ENCODE peak calls at places on chromosomes 4 and X, in four cellular contexts. P is heart left ventricle, K is right atrium auricular region, L is neural progenitor cell. Z is an unnamed sample.

GRCh38 chrX:80817002-80817401 is 7.3 kb upstream of the BRWD3 start:
- DNase-seq in P (no peak), K (no peak), L (no peak), Z (no peak)

GRCh38 chr4:71229477-71230257 is 109.2 kb upstream of the SLC4A4 start:
- DNase-seq in P (peak; percentile 31), K (no peak), L (peak; percentile 64), Z (peak; percentile 66)

GRCh38 chr4:68368566-68369473 is 18.9 kb upstream of the YTHDC1 start:
- DNase-seq in P (no peak), K (no peak), L (no peak), Z (no peak)

GRCh38 chrX:108270739-108271396 is 167.4 kb downstream of the COL4A6 start:
- DNase-seq in P (no peak), K (no peak), L (no peak), Z (peak; percentile 40)

GRCh38 chr4:147325566-147325965 is 155.3 kb upstream of the EDNRA start:
- DNase-seq in P (no peak), K (no peak), L (no peak), Z (no peak)

GRCh38 chrX:16222123-16222522 is 54.8 kb downstream of the MAGEB17 start:
- DNase-seq in P (no peak), K (no peak), L (no peak), Z (no peak)

GRCh38 chr4:145719752-145720624 is 40.0 kb downstream of the C4orf51 start:
- DNase-seq in P (no peak), K (no peak), L (no peak), Z (no peak)

GRCh38 chrX:108397627-108398392 is 40.4 kb downstream of the COL4A6 start:
- DNase-seq in P (no peak), K (no peak), L (no peak), Z (no peak)

GRCh38 chrX:149374751-149375150 is 130.4 kb downstream of the IDS start:
- DNase-seq in P (no peak), K (no peak), L (no peak), Z (no peak)

GRCh38 chrX:111319451-111319850 is 49.2 kb upstream of the CAPN6 start:
- DNase-seq in P (no peak), K (no peak), L (no peak), Z (peak; percentile 7)

GRCh38 chr4:68369474-68369805 is 19.6 kb upstream of the YTHDC1 start:
- DNase-seq in P (no peak), K (no peak), L (no peak), Z (peak; percentile 74)

GRCh38 chrX:69305333-69306062 is 140.2 kb upstream of the PJA1 start:
- DNase-seq in P (no peak), K (no peak), L (peak; percentile 89), Z (peak; percentile 87)

GRCh38 chr4:172725581-172725980 is 443.0 kb upstream of the GALNT7 start:
- DNase-seq in P (no peak), K (no peak), L (no peak), Z (no peak)

GRCh38 chr4:80535551-80535950 is 200.0 kb downstream of the CFAP299 start:
- DNase-seq in P (no peak), K (no peak), L (no peak), Z (no peak)

GRCh38 chrX:2468406-2469195 is 32.2 kb downstream of the DHRSX start:
- DNase-seq in P (no peak), K (no peak), L (no peak), Z (no peak)

GRCh38 chrX:129609395-129609794 is 45.4 kb downstream of the APLN start:
- DNase-seq in P (no peak), K (no peak), L (no peak), Z (peak; percentile 13)

GRCh38 chrX:106168107-106168506 is at the start of gene PWWP3B:
- DNase-seq in P (peak; percentile 17), K (no peak), L (peak; percentile 71), Z (peak; percentile 72)

GRCh38 chr4:84937381-84937977 is 29.0 kb downstream of the WDFY3 start:
- DNase-seq in P (no peak), K (no peak), L (no peak), Z (no peak)
- H3K27ac ChIP-seq in P (peak overlapping the region; percentile 35), K (no peak overlapping the region), L (no peak overlapping the region), Z (no peak overlapping the region)

DNA sequence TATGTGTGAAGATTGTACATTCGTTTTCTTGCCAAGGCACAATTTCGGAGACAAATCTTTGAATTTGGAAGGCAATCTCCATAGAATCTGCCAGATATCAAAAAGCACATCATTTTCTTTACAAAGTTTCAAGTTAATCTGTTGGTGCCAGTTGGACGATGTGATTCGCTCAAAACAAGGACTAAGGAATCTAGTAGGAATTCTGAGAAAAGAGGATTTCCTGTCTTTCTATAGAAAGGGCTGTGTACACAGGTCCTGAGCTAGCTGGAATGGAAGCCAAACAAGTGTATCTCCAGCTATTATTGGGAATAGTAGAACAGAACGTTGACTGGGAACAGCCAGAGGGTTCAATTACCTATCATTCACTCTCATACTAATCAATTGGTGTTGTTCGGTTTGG is 156.2 kb downstream of the SLC7A11 start:
- DNase-seq in P (no peak), K (no peak), L (no peak), Z (no peak)
- H3K27ac ChIP-seq in P (no peak overlapping the region), K (no peak overlapping the region), L (no peak overlapping the region), Z (no peak overlapping the region)

GRCh38 chr4:87118826-87119225 is 101.6 kb downstream of the KLHL8 start:
- DNase-seq in P (no peak), K (no peak), L (no peak), Z (peak; percentile 55)
- H3K27ac ChIP-seq in P (no peak overlapping the region), K (peak overlapping the region; percentile 79), L (no peak overlapping the region), Z (no peak overlapping the region)

DNA sequence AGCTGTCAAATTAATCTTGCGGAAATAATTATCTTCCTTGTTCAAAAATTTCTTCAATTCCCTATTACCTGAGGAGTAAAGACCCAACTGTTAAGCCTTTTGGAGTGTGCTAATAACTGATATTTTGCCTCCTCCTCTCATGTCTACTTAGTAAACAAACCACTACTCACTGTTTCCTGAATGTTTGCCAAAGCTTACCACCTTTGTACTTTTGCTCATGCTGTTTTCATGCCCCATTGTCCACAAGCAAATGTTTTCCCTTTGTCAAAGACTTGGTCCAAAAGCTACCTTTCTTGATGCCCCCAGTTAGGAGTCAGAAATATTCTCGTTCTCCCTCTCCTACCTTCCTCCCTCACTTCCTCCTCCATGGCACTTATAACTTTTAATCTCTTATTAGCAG is 226.1 kb downstream of the ENOX2 start:
- DNase-seq in P (no peak), K (no peak), L (no peak), Z (no peak)
- H3K27ac ChIP-seq in P (no peak overlapping the region), K (no peak overlapping the region), L (no peak overlapping the region), Z (no peak overlapping the region)

GRCh38 chrX:134671207-134671750 is 13.0 kb upstream of the PLAC1 start:
- DNase-seq in P (no peak), K (no peak), L (no peak), Z (no peak)

GRCh38 chrX:134672101-134672500 is 13.8 kb upstream of the PLAC1 start:
- DNase-seq in P (no peak), K (no peak), L (no peak), Z (no peak)

GRCh38 chrX:134669378-134670098 is 11.3 kb upstream of the PLAC1 start:
- DNase-seq in P (no peak), K (no peak), L (no peak), Z (peak; percentile 60)

GRCh38 chrX:134673123-134673522 is 14.9 kb upstream of the PLAC1 start:
- DNase-seq in P (no peak), K (no peak), L (no peak), Z (no peak)

GRCh38 chrX:134670241-134670811 is 12.1 kb upstream of the PLAC1 start:
- DNase-seq in P (no peak), K (no peak), L (peak; percentile 3), Z (peak; percentile 80)
- H3K27ac ChIP-seq in P (no peak overlapping the region), K (no peak overlapping the region), L (no peak overlapping the region), Z (no peak overlapping the region)

DNA sequence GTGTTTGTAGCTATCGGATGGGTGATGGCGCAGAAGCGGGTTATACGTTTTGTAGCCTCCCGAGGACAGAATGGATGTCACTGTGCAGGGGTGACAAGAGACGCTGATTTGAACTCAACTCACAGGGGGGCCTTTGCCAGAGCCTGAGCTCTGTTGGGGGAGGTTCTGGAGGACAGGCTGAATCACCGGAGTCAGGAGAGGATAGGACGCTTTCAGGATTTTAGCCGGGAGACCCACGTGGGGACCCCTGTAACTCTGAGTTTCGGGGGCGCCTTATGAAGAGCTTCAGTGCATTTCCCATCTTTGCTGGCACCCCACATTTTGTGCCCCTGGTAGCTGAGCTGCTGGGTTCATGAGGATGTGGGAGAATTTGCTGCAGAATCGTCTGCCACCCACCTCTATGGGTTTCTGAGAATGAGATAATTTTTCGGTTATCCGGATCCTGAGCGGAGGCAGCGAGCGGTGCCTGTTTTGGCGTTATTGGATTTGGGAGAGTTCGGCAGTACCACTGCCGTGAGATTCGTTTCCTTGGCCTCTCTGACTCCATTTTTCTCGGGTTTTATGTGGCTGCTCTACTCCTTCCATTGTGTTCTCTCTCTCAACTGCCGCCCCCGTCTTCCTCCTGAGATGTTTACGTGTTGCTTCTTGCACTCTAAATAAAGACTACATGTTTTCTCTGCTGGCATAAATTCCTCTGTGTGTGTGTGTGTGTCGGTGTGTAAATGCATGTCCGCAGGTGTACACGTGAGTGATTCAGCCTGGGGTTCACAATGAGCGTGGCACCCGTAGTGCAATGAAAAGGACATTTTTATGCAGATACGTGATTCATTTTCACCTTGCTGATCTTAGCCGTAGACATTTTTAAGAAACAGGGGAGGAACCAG is 81.8 kb downstream of the STOX2 start:
- DNase-seq in P (no peak), K (no peak), L (no peak), Z (no peak)
- H3K27ac ChIP-seq in P (peak overlapping the region; percentile 89), K (peak overlapping the region; percentile 86), L (no peak overlapping the region), Z (no peak overlapping the region)

GRCh38 chr4:153755186-153755585 is 4.6 kb downstream of the RNF175 start:
- DNase-seq in P (no peak), K (no peak), L (no peak), Z (no peak)

GRCh38 chr4:153747406-153747805 is 12.4 kb downstream of the RNF175 start:
- DNase-seq in P (no peak), K (no peak), L (no peak), Z (no peak)

GRCh38 chr4:153748378-153748777 is 11.4 kb downstream of the RNF175 start:
- DNase-seq in P (no peak), K (peak; percentile 68), L (no peak), Z (no peak)

GRCh38 chr4:153750197-153750817 is 9.5 kb downstream of the RNF175 start:
- DNase-seq in P (peak; percentile 56), K (no peak), L (peak; percentile 90), Z (peak; percentile 93)
- H3K27ac ChIP-seq in P (no peak overlapping the region), K (no peak overlapping the region), L (no peak overlapping the region), Z (no peak overlapping the region)

GRCh38 chrX:66601522-66601921 is 37.4 kb downstream of the EDA2R start:
- DNase-seq in P (no peak), K (no peak), L (no peak), Z (no peak)

GRCh38 chrX:66602381-66602938 is 36.4 kb downstream of the EDA2R start:
- DNase-seq in P (no peak), K (no peak), L (no peak), Z (peak; percentile 12)
- H3K27ac ChIP-seq in P (no peak overlapping the region), K (no peak overlapping the region), L (no peak overlapping the region), Z (no peak overlapping the region)